ENCODE peak calls at places on chromosomes 6 and 20, in six cellular contexts. W, A, E, K, V and Z are unnamed samples.

GRCh38 chr6:154039231-154039842 is at the start of gene OPRM1:
- DNase-seq in W (no peak), A (peak), E (no peak), K (no peak), V (peak), Z (no peak)

GRCh38 chr20:35739294-35740163 is 2.5 kb downstream of the RBM39 start:
- DNase-seq in W (no peak), A (peak), E (no peak), K (peak), V (no peak), Z (no peak)

GRCh38 chr6:117265425-117266266 is at the start of gene VGLL2:
- DNase-seq in W (no peak), A (peak), E (no peak), K (no peak), V (peak), Z (no peak)

GRCh38 chr6:25971187-25971811 is 8.7 kb downstream of the TRIM38 start:
- DNase-seq in W (no peak), A (peak), E (no peak), K (peak), V (no peak), Z (peak)

GRCh38 chr6:53192590-53193232 is 44.1 kb upstream of the GCM1 start:
- DNase-seq in W (no peak), A (peak), E (no peak), K (no peak), V (no peak), Z (no peak)

GRCh38 chr6:132072271-132072670 is 121.1 kb upstream of the CCN2 start:
- DNase-seq in W (no peak), A (peak), E (no peak), K (no peak), V (no peak), Z (no peak)

GRCh38 chr6:62202078-62202477 is 83.9 kb downstream of the KHDRBS2 start:
- DNase-seq in W (no peak), A (no peak), E (no peak), K (no peak), V (no peak), Z (no peak)

GRCh38 chr6:89966250-89966588 is 72.0 kb downstream of the GJA10 start:
- DNase-seq in W (no peak), A (no peak), E (no peak), K (no peak), V (no peak), Z (no peak)

GRCh38 chr6:112851141-112851540 is 504.0 kb downstream of the RFPL4B start:
- DNase-seq in W (no peak), A (peak), E (no peak), K (no peak), V (no peak), Z (no peak)